ENCODE peak calls at places on chromosomes 7 and 10, in six cellular contexts. One of them, this sample, is unnamed.

GRCh38 chr7:64888561-64888900 is 14.5 kb upstream of the ZNF273 start:
- DNase-seq in H9: no peak
- DNase-seq in IMR-90: no peak
- DNase-seq in H1: no peak
- DNase-seq in trophoblast cell: no peak
- DNase-seq in mesenchymal stem cell: peak
- DNase-seq in this sample: no peak

GRCh38 chr10:10092581-10092980 is 925.1 kb upstream of the CELF2 start:
- DNase-seq in H9: peak
- DNase-seq in IMR-90: peak
- DNase-seq in H1: no peak
- DNase-seq in trophoblast cell: no peak
- DNase-seq in mesenchymal stem cell: peak
- DNase-seq in this sample: peak

GRCh38 chr7:99127636-99128035 is 16.3 kb downstream of the SMURF1 start:
- DNase-seq in H9: no peak
- DNase-seq in IMR-90: peak
- DNase-seq in H1: no peak
- DNase-seq in trophoblast cell: no peak
- DNase-seq in mesenchymal stem cell: no peak
- DNase-seq in this sample: no peak

GRCh38 chr10:26454891-26455290 is 16.8 kb downstream of the APBB1IP start:
- DNase-seq in H9: no peak
- DNase-seq in IMR-90: no peak
- DNase-seq in H1: no peak
- DNase-seq in trophoblast cell: no peak
- DNase-seq in mesenchymal stem cell: no peak
- DNase-seq in this sample: no peak

GRCh38 chr7:80879849-80880248 is 39.0 kb downstream of the SEMA3C start:
- DNase-seq in H9: no peak
- DNase-seq in IMR-90: peak
- DNase-seq in H1: no peak
- DNase-seq in trophoblast cell: peak
- DNase-seq in mesenchymal stem cell: no peak
- DNase-seq in this sample: no peak

GRCh38 chr10:3773465-3774017 is 11.5 kb downstream of the KLF6 start:
- DNase-seq in H9: no peak
- DNase-seq in IMR-90: peak
- DNase-seq in H1: no peak
- DNase-seq in trophoblast cell: peak
- DNase-seq in mesenchymal stem cell: peak
- DNase-seq in this sample: no peak

GRCh38 chr7:135454060-135454459 is 55.8 kb downstream of the CNOT4 start:
- DNase-seq in H9: no peak
- DNase-seq in IMR-90: no peak
- DNase-seq in H1: no peak
- DNase-seq in trophoblast cell: no peak
- DNase-seq in mesenchymal stem cell: no peak
- DNase-seq in this sample: no peak

GRCh38 chr7:142357953-142358520 is 100.2 kb upstream of the PRSS58 start:
- DNase-seq in H9: peak
- DNase-seq in IMR-90: peak
- DNase-seq in H1: no peak
- DNase-seq in trophoblast cell: peak
- DNase-seq in mesenchymal stem cell: peak
- DNase-seq in this sample: peak

GRCh38 chr10:35635576-35635975 is 6.5 kb downstream of the FZD8 start:
- DNase-seq in H9: peak
- DNase-seq in IMR-90: peak
- DNase-seq in H1: no peak
- DNase-seq in trophoblast cell: peak
- DNase-seq in mesenchymal stem cell: peak
- DNase-seq in this sample: peak

GRCh38 chr7:7772385-7772784 is 54.0 kb upstream of the RPA3 start:
- DNase-seq in H9: no peak
- DNase-seq in IMR-90: peak
- DNase-seq in H1: no peak
- DNase-seq in trophoblast cell: no peak
- DNase-seq in mesenchymal stem cell: peak
- DNase-seq in this sample: no peak

GRCh38 chr7:17460001-17460400 is 161.5 kb downstream of the AHR start:
- DNase-seq in H9: no peak
- DNase-seq in IMR-90: no peak
- DNase-seq in H1: no peak
- DNase-seq in trophoblast cell: no peak
- DNase-seq in mesenchymal stem cell: no peak
- DNase-seq in this sample: no peak

GRCh38 chr10:119253433-119254174 is 46.2 kb downstream of the GRK5 start:
- DNase-seq in H9: no peak
- DNase-seq in IMR-90: peak
- DNase-seq in H1: no peak
- DNase-seq in trophoblast cell: peak
- DNase-seq in mesenchymal stem cell: peak
- DNase-seq in this sample: no peak

GRCh38 chr10:95245425-95246055 is 45.3 kb downstream of the PDLIM1 start:
- DNase-seq in H9: no peak
- DNase-seq in IMR-90: peak
- DNase-seq in H1: no peak
- DNase-seq in trophoblast cell: no peak
- DNase-seq in mesenchymal stem cell: no peak
- DNase-seq in this sample: no peak

GRCh38 chr7:22093936-22094335 is 148.2 kb upstream of the CDCA7L start:
- DNase-seq in H9: no peak
- DNase-seq in IMR-90: no peak
- DNase-seq in H1: no peak
- DNase-seq in trophoblast cell: no peak
- DNase-seq in mesenchymal stem cell: no peak
- DNase-seq in this sample: no peak

GRCh38 chr7:27169658-27170493 is 4.2 kb downstream of the HOXA10 start:
- DNase-seq in H9: peak
- DNase-seq in IMR-90: no peak
- DNase-seq in H1: no peak
- DNase-seq in trophoblast cell: peak
- DNase-seq in mesenchymal stem cell: peak
- DNase-seq in this sample: no peak

GRCh38 chr10:72116372-72116771 is 28.0 kb upstream of the SPOCK2 start:
- DNase-seq in H9: no peak
- DNase-seq in IMR-90: no peak
- DNase-seq in H1: no peak
- DNase-seq in trophoblast cell: no peak
- DNase-seq in mesenchymal stem cell: no peak
- DNase-seq in this sample: no peak

GRCh38 chr7:7426686-7427085 is 109.0 kb downstream of the COL28A1 start:
- DNase-seq in H9: no peak
- DNase-seq in IMR-90: no peak
- DNase-seq in H1: no peak
- DNase-seq in trophoblast cell: no peak
- DNase-seq in mesenchymal stem cell: no peak
- DNase-seq in this sample: no peak

GRCh38 chr10:131094406-131095108 is 217.0 kb downstream of the TCERG1L start:
- DNase-seq in H9: peak
- DNase-seq in IMR-90: no peak
- DNase-seq in H1: no peak
- DNase-seq in trophoblast cell: peak
- DNase-seq in mesenchymal stem cell: no peak
- DNase-seq in this sample: no peak

GRCh38 chr10:75611081-75611971 is 179.9 kb downstream of the LRMDA start:
- DNase-seq in H9: no peak
- DNase-seq in IMR-90: no peak
- DNase-seq in H1: no peak
- DNase-seq in trophoblast cell: no peak
- DNase-seq in mesenchymal stem cell: no peak
- DNase-seq in this sample: no peak

GRCh38 chr10:97327348-97328294 is 6.9 kb downstream of the FRAT2 start:
- DNase-seq in H9: no peak
- DNase-seq in IMR-90: no peak
- DNase-seq in H1: no peak
- DNase-seq in trophoblast cell: no peak
- DNase-seq in mesenchymal stem cell: no peak
- DNase-seq in this sample: no peak

GRCh38 chr10:100909506-100910260 is 3.1 kb upstream of the SLF2 start:
- DNase-seq in H9: no peak
- DNase-seq in IMR-90: no peak
- DNase-seq in H1: no peak
- DNase-seq in trophoblast cell: no peak
- DNase-seq in mesenchymal stem cell: peak
- DNase-seq in this sample: no peak

GRCh38 chr10:42836771-42837468 is 54.3 kb downstream of the BMS1 start:
- DNase-seq in H9: peak
- DNase-seq in IMR-90: peak
- DNase-seq in H1: no peak
- DNase-seq in trophoblast cell: peak
- DNase-seq in mesenchymal stem cell: peak
- DNase-seq in this sample: no peak

GRCh38 chr10:35306852-35307251 is 29.5 kb upstream of the CCNY start:
- DNase-seq in H9: no peak
- DNase-seq in IMR-90: peak
- DNase-seq in H1: no peak
- DNase-seq in trophoblast cell: peak
- DNase-seq in mesenchymal stem cell: no peak
- DNase-seq in this sample: no peak

GRCh38 chr7:134704827-134705226 is 58.2 kb downstream of the BPGM start:
- DNase-seq in H9: no peak
- DNase-seq in IMR-90: no peak
- DNase-seq in H1: no peak
- DNase-seq in trophoblast cell: no peak
- DNase-seq in mesenchymal stem cell: no peak
- DNase-seq in this sample: no peak

GRCh38 chr10:200405-200804 is 65.2 kb downstream of the ZMYND11 start:
- DNase-seq in H9: no peak
- DNase-seq in IMR-90: peak
- DNase-seq in H1: no peak
- DNase-seq in trophoblast cell: no peak
- DNase-seq in mesenchymal stem cell: peak
- DNase-seq in this sample: no peak

GRCh38 chr7:36288501-36288900 is 101.2 kb upstream of the ANLN start:
- DNase-seq in H9: no peak
- DNase-seq in IMR-90: no peak
- DNase-seq in H1: no peak
- DNase-seq in trophoblast cell: no peak
- DNase-seq in mesenchymal stem cell: no peak
- DNase-seq in this sample: no peak

GRCh38 chr7:36285276-36285675 is 104.4 kb upstream of the ANLN start:
- DNase-seq in H9: no peak
- DNase-seq in IMR-90: no peak
- DNase-seq in H1: no peak
- DNase-seq in trophoblast cell: no peak
- DNase-seq in mesenchymal stem cell: no peak
- DNase-seq in this sample: no peak

GRCh38 chr7:36286241-36286640 is 103.4 kb upstream of the ANLN start:
- DNase-seq in H9: no peak
- DNase-seq in IMR-90: no peak
- DNase-seq in H1: no peak
- DNase-seq in trophoblast cell: no peak
- DNase-seq in mesenchymal stem cell: no peak
- DNase-seq in this sample: no peak

GRCh38 chr7:36286688-36287087 is 103.0 kb upstream of the ANLN start:
- DNase-seq in H9: no peak
- DNase-seq in IMR-90: no peak
- DNase-seq in H1: no peak
- DNase-seq in trophoblast cell: no peak
- DNase-seq in mesenchymal stem cell: no peak
- DNase-seq in this sample: no peak

GRCh38 chr7:36287371-36288241 is 102.1 kb upstream of the ANLN start:
- DNase-seq in H9: no peak
- DNase-seq in IMR-90: no peak
- DNase-seq in H1: no peak
- DNase-seq in trophoblast cell: no peak
- DNase-seq in mesenchymal stem cell: no peak
- DNase-seq in this sample: no peak
- H2AFZ ChIP-seq in H9: no peak
- H2AFZ ChIP-seq in IMR-90: no peak
- H2AFZ ChIP-seq in H1: no peak
- H2AFZ ChIP-seq in trophoblast cell: no peak
- H2AFZ ChIP-seq in mesenchymal stem cell: no peak
- H2AFZ ChIP-seq in this sample: peak

GRCh38 chr10:28105561-28105960 is 106.7 kb upstream of the ODAD2 start:
- DNase-seq in H9: no peak
- DNase-seq in IMR-90: no peak
- DNase-seq in H1: no peak
- DNase-seq in trophoblast cell: no peak
- DNase-seq in mesenchymal stem cell: no peak
- DNase-seq in this sample: no peak
- H4K91ac ChIP-seq in H9: no peak
- H4K91ac ChIP-seq in IMR-90: no peak
- H4K91ac ChIP-seq in H1: no peak
- H4K91ac ChIP-seq in trophoblast cell: no peak
- H4K91ac ChIP-seq in mesenchymal stem cell: no peak
- H4K91ac ChIP-seq in this sample: no peak

GRCh38 chr7:108136191-108136581 is 6.0 kb upstream of the LAMB4 start:
- DNase-seq in H9: no peak
- DNase-seq in IMR-90: no peak
- DNase-seq in H1: no peak
- DNase-seq in trophoblast cell: no peak
- DNase-seq in mesenchymal stem cell: no peak
- DNase-seq in this sample: no peak
- H2AFZ ChIP-seq in H9: no peak
- H2AFZ ChIP-seq in IMR-90: no peak
- H2AFZ ChIP-seq in H1: no peak
- H2AFZ ChIP-seq in trophoblast cell: no peak
- H2AFZ ChIP-seq in mesenchymal stem cell: no peak
- H2AFZ ChIP-seq in this sample: no peak

DNA sequence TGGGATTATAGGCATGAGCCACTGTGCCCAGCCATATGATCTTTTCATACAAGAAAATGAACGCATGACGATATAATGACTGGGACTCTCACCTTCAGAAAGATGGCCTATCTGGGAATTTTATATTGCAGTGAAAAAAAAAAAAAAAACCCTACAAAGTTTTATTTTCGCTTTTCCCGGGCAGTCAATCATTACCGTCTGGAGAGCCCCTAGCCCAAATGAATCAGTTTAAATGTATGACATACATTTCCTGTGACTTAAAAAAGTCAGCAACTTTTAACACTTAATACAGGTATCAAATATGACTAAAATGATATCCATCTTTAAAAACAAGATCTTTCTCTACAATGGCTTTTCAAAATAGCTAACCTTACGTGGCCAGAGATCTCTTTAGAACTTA is 48.2 kb upstream of the NMT2 start:
- DNase-seq in H9: no peak
- DNase-seq in IMR-90: no peak
- DNase-seq in H1: no peak
- DNase-seq in trophoblast cell: no peak
- DNase-seq in mesenchymal stem cell: no peak
- DNase-seq in this sample: no peak
- H4K91ac ChIP-seq in H9: no peak
- H4K91ac ChIP-seq in IMR-90: no peak
- H4K91ac ChIP-seq in H1: no peak
- H4K91ac ChIP-seq in trophoblast cell: no peak
- H4K91ac ChIP-seq in mesenchymal stem cell: no peak
- H4K91ac ChIP-seq in this sample: no peak

This sample was measured in neuronal stem cell.